ENCODE peak calls at places on chromosomes 11 and 22, in six cellular contexts. One of them, this sample, is unnamed. For H3K4me1, the result is how much of the 10 kb centered on the place peaks cover.

GRCh38 chr11:76716268-76716667 is 45.7 kb upstream of the LRRC32 start:
- DNase-seq in heart left ventricle: no peak
- DNase-seq in tibial artery: no peak
- DNase-seq in PC-3: no peak
- DNase-seq in naive thymus-derived CD4-positive, alpha-beta T cell: no peak
- DNase-seq in A549: no peak
- DNase-seq in this sample: no peak

GRCh38 chr11:120551191-120551590 is 39.6 kb downstream of the GRIK4 start:
- DNase-seq in tibial artery: no peak
- DNase-seq in naive thymus-derived CD4-positive, alpha-beta T cell: no peak
- DNase-seq in PC-3: no peak
- DNase-seq in A549: no peak
- DNase-seq in heart left ventricle: no peak
- DNase-seq in this sample: no peak

GRCh38 chr11:126313826-126314225 is 10.0 kb downstream of the DCPS start:
- DNase-seq in tibial artery: no peak
- DNase-seq in heart left ventricle: no peak
- DNase-seq in A549: no peak
- DNase-seq in PC-3: no peak
- DNase-seq in naive thymus-derived CD4-positive, alpha-beta T cell: no peak
- DNase-seq in this sample: no peak

GRCh38 chr11:93529707-93530467 is 13.3 kb downstream of the SMCO4 start:
- DNase-seq in tibial artery: no peak
- DNase-seq in heart left ventricle: no peak
- DNase-seq in naive thymus-derived CD4-positive, alpha-beta T cell: no peak
- DNase-seq in PC-3: no peak
- DNase-seq in A549: no peak
- DNase-seq in this sample: no peak

GRCh38 chr11:131421066-131421855 is 50.8 kb downstream of the NTM start:
- DNase-seq in PC-3: no peak
- DNase-seq in A549: no peak
- DNase-seq in tibial artery: no peak
- DNase-seq in naive thymus-derived CD4-positive, alpha-beta T cell: no peak
- DNase-seq in heart left ventricle: no peak
- DNase-seq in this sample: no peak

GRCh38 chr22:33073989-33074391 is 15.8 kb upstream of the SYN3 start:
- DNase-seq in heart left ventricle: no peak
- DNase-seq in tibial artery: no peak
- DNase-seq in A549: peak
- DNase-seq in PC-3: peak
- DNase-seq in naive thymus-derived CD4-positive, alpha-beta T cell: no peak
- DNase-seq in this sample: no peak

GRCh38 chr11:693415-693831 is 1.6 kb downstream of the DEAF1 start:
- DNase-seq in naive thymus-derived CD4-positive, alpha-beta T cell: no peak
- DNase-seq in PC-3: peak
- DNase-seq in heart left ventricle: no peak
- DNase-seq in tibial artery: no peak
- DNase-seq in A549: no peak
- DNase-seq in this sample: no peak

GRCh38 chr11:122663764-122664163 is 8.2 kb downstream of the UBASH3B start:
- DNase-seq in A549: no peak
- DNase-seq in heart left ventricle: no peak
- DNase-seq in tibial artery: no peak
- DNase-seq in naive thymus-derived CD4-positive, alpha-beta T cell: no peak
- DNase-seq in PC-3: no peak
- DNase-seq in this sample: no peak

GRCh38 chr11:128653828-128654231 is 40.0 kb upstream of the FLI1 start:
- DNase-seq in naive thymus-derived CD4-positive, alpha-beta T cell: no peak
- DNase-seq in PC-3: peak
- DNase-seq in A549: peak
- DNase-seq in heart left ventricle: no peak
- DNase-seq in tibial artery: peak
- DNase-seq in this sample: no peak

GRCh38 chr11:16604784-16605439 is 133.5 kb upstream of the C11orf58 start:
- DNase-seq in naive thymus-derived CD4-positive, alpha-beta T cell: no peak
- DNase-seq in tibial artery: peak
- DNase-seq in A549: no peak
- DNase-seq in heart left ventricle: peak
- DNase-seq in PC-3: no peak
- DNase-seq in this sample: no peak

GRCh38 chr11:15579287-15580001 is 464.7 kb downstream of the INSC start:
- DNase-seq in heart left ventricle: no peak
- DNase-seq in PC-3: no peak
- DNase-seq in naive thymus-derived CD4-positive, alpha-beta T cell: no peak
- DNase-seq in tibial artery: no peak
- DNase-seq in A549: no peak
- DNase-seq in this sample: no peak

GRCh38 chr11:2305140-2305861 is 3.5 kb downstream of the TSPAN32 start:
- DNase-seq in PC-3: peak
- DNase-seq in naive thymus-derived CD4-positive, alpha-beta T cell: peak
- DNase-seq in heart left ventricle: peak
- DNase-seq in A549: peak
- DNase-seq in tibial artery: peak
- DNase-seq in this sample: peak

GRCh38 chr22:30279932-30280331 is 9.4 kb downstream of the CASTOR1 start:
- DNase-seq in PC-3: no peak
- DNase-seq in A549: no peak
- DNase-seq in heart left ventricle: no peak
- DNase-seq in naive thymus-derived CD4-positive, alpha-beta T cell: no peak
- DNase-seq in tibial artery: no peak
- DNase-seq in this sample: no peak
- H3K4me1 ChIP-seq in PC-3: under half
- H3K4me1 ChIP-seq in A549: under half
- H3K4me1 ChIP-seq in heart left ventricle: under half
- H3K4me1 ChIP-seq in naive thymus-derived CD4-positive, alpha-beta T cell: under half
- H3K4me1 ChIP-seq in tibial artery: under half
- H3K4me1 ChIP-seq in this sample: under half

DNA sequence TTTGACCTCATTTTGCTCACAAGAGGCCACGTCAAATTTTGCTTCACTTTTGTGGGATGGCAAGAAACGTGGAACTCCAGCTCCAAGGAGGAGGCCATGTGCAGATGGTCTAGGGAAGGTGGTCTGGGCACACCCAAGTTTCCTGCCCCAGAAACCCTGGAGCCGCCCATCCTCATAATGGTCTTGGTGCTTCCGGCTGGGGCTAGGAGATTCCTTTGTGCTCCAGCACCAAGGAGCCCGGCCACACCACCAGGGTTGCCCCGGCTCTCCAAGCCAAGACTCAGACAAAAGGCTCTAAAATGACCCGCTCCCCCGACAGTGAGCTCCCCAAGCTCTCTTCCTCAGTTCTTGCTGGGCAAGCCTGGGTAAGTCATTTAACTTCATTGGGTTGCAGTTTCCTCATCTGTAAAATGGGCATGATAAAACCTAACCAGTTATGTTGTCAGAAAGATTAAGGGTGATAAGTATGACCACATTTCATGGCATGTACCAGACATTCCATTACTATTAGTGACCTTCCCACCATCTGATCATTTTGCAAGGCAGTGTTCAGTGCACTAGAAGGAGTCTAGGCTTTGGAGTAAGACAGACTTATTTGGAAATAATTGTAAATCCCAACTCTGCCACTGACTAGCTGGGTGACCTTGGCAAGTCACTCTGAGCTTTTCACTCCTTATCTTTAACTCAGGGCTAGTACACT is 23.3 kb downstream of the DKK3 start:
- DNase-seq in PC-3: peak
- DNase-seq in tibial artery: no peak
- DNase-seq in A549: no peak
- DNase-seq in heart left ventricle: no peak
- DNase-seq in naive thymus-derived CD4-positive, alpha-beta T cell: no peak
- DNase-seq in this sample: no peak
- H3K4me1 ChIP-seq in PC-3: half or more
- H3K4me1 ChIP-seq in tibial artery: under half
- H3K4me1 ChIP-seq in A549: half or more
- H3K4me1 ChIP-seq in heart left ventricle: half or more
- H3K4me1 ChIP-seq in naive thymus-derived CD4-positive, alpha-beta T cell: under half
- H3K4me1 ChIP-seq in this sample: under half

GRCh38 chr11:3904228-3904627 is 48.8 kb downstream of the STIM1 start:
- DNase-seq in heart left ventricle: peak
- DNase-seq in naive thymus-derived CD4-positive, alpha-beta T cell: no peak
- DNase-seq in PC-3: peak
- DNase-seq in A549: no peak
- DNase-seq in tibial artery: no peak
- DNase-seq in this sample: no peak

GRCh38 chr11:3905080-3905953 is 49.9 kb downstream of the STIM1 start:
- DNase-seq in A549: peak
- DNase-seq in tibial artery: peak
- DNase-seq in naive thymus-derived CD4-positive, alpha-beta T cell: peak
- DNase-seq in PC-3: peak
- DNase-seq in heart left ventricle: no peak
- DNase-seq in this sample: peak

GRCh38 chr11:3902441-3902840 is 47.0 kb downstream of the STIM1 start:
- DNase-seq in PC-3: no peak
- DNase-seq in A549: no peak
- DNase-seq in tibial artery: no peak
- DNase-seq in naive thymus-derived CD4-positive, alpha-beta T cell: no peak
- DNase-seq in heart left ventricle: no peak
- DNase-seq in this sample: no peak

GRCh38 chr11:3901249-3902025 is 46.0 kb downstream of the STIM1 start:
- DNase-seq in A549: no peak
- DNase-seq in tibial artery: no peak
- DNase-seq in PC-3: no peak
- DNase-seq in naive thymus-derived CD4-positive, alpha-beta T cell: no peak
- DNase-seq in heart left ventricle: no peak
- DNase-seq in this sample: no peak

GRCh38 chr11:3903207-3903896 is 47.9 kb downstream of the STIM1 start:
- DNase-seq in naive thymus-derived CD4-positive, alpha-beta T cell: no peak
- DNase-seq in heart left ventricle: no peak
- DNase-seq in tibial artery: no peak
- DNase-seq in A549: no peak
- DNase-seq in PC-3: peak
- DNase-seq in this sample: no peak
- H3K4me1 ChIP-seq in naive thymus-derived CD4-positive, alpha-beta T cell: half or more
- H3K4me1 ChIP-seq in heart left ventricle: under half
- H3K4me1 ChIP-seq in tibial artery: under half
- H3K4me1 ChIP-seq in A549: half or more
- H3K4me1 ChIP-seq in PC-3: half or more
- H3K4me1 ChIP-seq in this sample: half or more

DNA sequence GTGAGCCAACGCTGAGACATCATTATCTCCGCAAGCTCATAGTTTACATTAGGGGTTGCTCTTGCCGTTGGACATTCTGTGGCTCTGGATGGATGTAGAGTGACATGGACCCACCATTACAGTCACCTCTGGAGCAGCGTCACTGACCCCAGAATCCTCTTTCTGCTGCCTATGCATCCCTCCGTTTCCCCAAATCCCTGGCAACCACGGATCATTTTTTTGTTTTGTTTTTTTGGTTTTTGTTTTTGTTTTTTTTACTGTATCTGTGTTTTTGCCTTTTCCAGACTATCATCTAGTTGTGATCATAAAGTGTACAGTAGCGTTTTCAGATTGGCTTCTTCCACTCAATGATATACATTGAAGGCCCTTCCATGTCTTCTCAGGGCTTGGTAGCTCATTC is 4.0 kb downstream of the PARVB start:
- DNase-seq in heart left ventricle: no peak
- DNase-seq in PC-3: no peak
- DNase-seq in naive thymus-derived CD4-positive, alpha-beta T cell: no peak
- DNase-seq in A549: no peak
- DNase-seq in tibial artery: no peak
- DNase-seq in this sample: no peak
- H3K4me1 ChIP-seq in heart left ventricle: half or more
- H3K4me1 ChIP-seq in PC-3: under half
- H3K4me1 ChIP-seq in naive thymus-derived CD4-positive, alpha-beta T cell: under half
- H3K4me1 ChIP-seq in A549: under half
- H3K4me1 ChIP-seq in tibial artery: under half
- H3K4me1 ChIP-seq in this sample: under half

DNA sequence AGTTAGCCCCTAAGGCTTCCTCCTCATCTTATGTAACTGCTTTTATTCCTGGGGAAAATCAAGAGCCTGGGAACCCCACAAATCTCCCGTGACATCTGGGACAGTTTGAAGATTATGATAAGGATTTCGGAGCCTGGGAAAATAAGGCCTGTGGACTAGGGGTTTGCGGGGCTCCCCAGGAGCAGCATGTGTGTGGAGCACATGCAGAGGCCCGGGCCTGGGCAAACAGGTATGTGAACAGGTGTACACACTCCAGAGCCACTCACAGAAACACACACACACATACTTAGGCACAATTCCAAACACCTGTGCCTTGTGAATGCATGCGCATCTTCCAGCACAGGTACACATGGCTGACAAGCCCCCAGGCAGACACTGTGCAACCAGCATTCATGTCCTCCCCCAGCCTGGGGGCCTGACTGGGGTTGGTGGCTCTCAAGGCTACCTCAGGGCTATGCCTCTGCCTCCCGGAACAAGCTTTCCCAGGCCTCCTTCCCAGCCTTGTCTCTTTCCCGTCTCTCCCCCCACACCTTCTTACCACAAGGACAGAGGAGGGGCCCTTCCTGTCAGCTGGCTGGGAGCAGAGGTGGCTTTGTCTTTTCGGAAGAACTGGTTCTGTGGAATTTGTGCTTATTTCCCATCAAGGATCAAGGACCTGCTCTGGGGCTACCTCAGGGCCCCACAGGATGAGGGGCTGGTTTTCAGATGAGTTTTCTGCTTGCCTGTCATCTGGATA is 2.6 kb upstream of the P2RY6 start:
- DNase-seq in PC-3: peak
- DNase-seq in naive thymus-derived CD4-positive, alpha-beta T cell: no peak
- DNase-seq in tibial artery: no peak
- DNase-seq in heart left ventricle: no peak
- DNase-seq in A549: no peak
- DNase-seq in this sample: no peak
- H3K4me1 ChIP-seq in PC-3: under half
- H3K4me1 ChIP-seq in naive thymus-derived CD4-positive, alpha-beta T cell: under half
- H3K4me1 ChIP-seq in tibial artery: under half
- H3K4me1 ChIP-seq in heart left ventricle: half or more
- H3K4me1 ChIP-seq in A549: under half
- H3K4me1 ChIP-seq in this sample: under half

GRCh38 chr11:92510591-92510990 is 286.0 kb downstream of the FAT3 start:
- DNase-seq in PC-3: no peak
- DNase-seq in tibial artery: no peak
- DNase-seq in A549: no peak
- DNase-seq in heart left ventricle: no peak
- DNase-seq in naive thymus-derived CD4-positive, alpha-beta T cell: no peak
- DNase-seq in this sample: no peak
- H3K4me1 ChIP-seq in PC-3: under half
- H3K4me1 ChIP-seq in tibial artery: under half
- H3K4me1 ChIP-seq in A549: under half
- H3K4me1 ChIP-seq in heart left ventricle: under half
- H3K4me1 ChIP-seq in naive thymus-derived CD4-positive, alpha-beta T cell: under half
- H3K4me1 ChIP-seq in this sample: under half

GRCh38 chr22:45154383-45154782 is 9.3 kb upstream of the NUP50 start:
- DNase-seq in naive thymus-derived CD4-positive, alpha-beta T cell: no peak
- DNase-seq in tibial artery: no peak
- DNase-seq in PC-3: peak
- DNase-seq in A549: peak
- DNase-seq in heart left ventricle: no peak
- DNase-seq in this sample: no peak

GRCh38 chr22:45151503-45151902 is 12.2 kb upstream of the NUP50 start:
- DNase-seq in PC-3: no peak
- DNase-seq in tibial artery: no peak
- DNase-seq in heart left ventricle: no peak
- DNase-seq in A549: no peak
- DNase-seq in naive thymus-derived CD4-positive, alpha-beta T cell: no peak
- DNase-seq in this sample: no peak

GRCh38 chr22:45149671-45150070 is 14.1 kb upstream of the NUP50 start:
- DNase-seq in naive thymus-derived CD4-positive, alpha-beta T cell: no peak
- DNase-seq in PC-3: no peak
- DNase-seq in tibial artery: no peak
- DNase-seq in heart left ventricle: no peak
- DNase-seq in A549: no peak
- DNase-seq in this sample: no peak

GRCh38 chr22:45155050-45155840 is 8.5 kb upstream of the NUP50 start:
- DNase-seq in PC-3: no peak
- DNase-seq in naive thymus-derived CD4-positive, alpha-beta T cell: no peak
- DNase-seq in tibial artery: no peak
- DNase-seq in A549: no peak
- DNase-seq in heart left ventricle: no peak
- DNase-seq in this sample: no peak

GRCh38 chr22:45150139-45150538 is 13.6 kb upstream of the NUP50 start:
- DNase-seq in heart left ventricle: no peak
- DNase-seq in naive thymus-derived CD4-positive, alpha-beta T cell: no peak
- DNase-seq in tibial artery: no peak
- DNase-seq in A549: no peak
- DNase-seq in PC-3: no peak
- DNase-seq in this sample: no peak
- H3K4me1 ChIP-seq in heart left ventricle: under half
- H3K4me1 ChIP-seq in naive thymus-derived CD4-positive, alpha-beta T cell: under half
- H3K4me1 ChIP-seq in tibial artery: under half
- H3K4me1 ChIP-seq in A549: under half
- H3K4me1 ChIP-seq in PC-3: under half
- H3K4me1 ChIP-seq in this sample: under half

This sample was measured in CD8-positive, alpha-beta T cell.